ENCODE peak calls at places on chromosomes 2 and 18, in five cellular contexts. One of them, this sample, is unnamed.

GRCh38 chr2:16664052-16664731 is 1.4 kb downstream of the CYRIA start:
- DNase-seq in activated CD8-positive, alpha-beta memory T cell treated with anti-CD3 and anti-CD28 coated beads, Interleukin-2, amount 50 U/mL, for 48 hours: no peak
- DNase-seq in stimulated activated naive CD8-positive, alpha-beta T cell treated with anti-CD3 and anti-CD28 coated beads, Interleukin-15, Interleukin-2, amounts not matched to agents 100 U/mL and 50 U/mL, for 24 hours: no peak
- DNase-seq in activated effector memory CD4-positive, alpha-beta T cell treated with anti-CD3 and anti-CD28 coated beads, Interleukin-2, amount 50 U/mL, for 16 hours: no peak
- DNase-seq in left ventricle myocardium superior: peak
- DNase-seq in this sample: no peak

GRCh38 chr18:10591891-10592290 is 66.1 kb downstream of the NAPG start:
- DNase-seq in left ventricle myocardium superior: no peak
- DNase-seq in stimulated activated naive CD8-positive, alpha-beta T cell treated with anti-CD3 and anti-CD28 coated beads, Interleukin-15, Interleukin-2, amounts not matched to agents 100 U/mL and 50 U/mL, for 24 hours: no peak
- DNase-seq in activated CD8-positive, alpha-beta memory T cell treated with anti-CD3 and anti-CD28 coated beads, Interleukin-2, amount 50 U/mL, for 48 hours: no peak
- DNase-seq in activated effector memory CD4-positive, alpha-beta T cell treated with anti-CD3 and anti-CD28 coated beads, Interleukin-2, amount 50 U/mL, for 16 hours: no peak
- DNase-seq in this sample: no peak

GRCh38 chr2:55771612-55772011 is 78.0 kb upstream of the PNPT1 start:
- DNase-seq in stimulated activated naive CD8-positive, alpha-beta T cell treated with anti-CD3 and anti-CD28 coated beads, Interleukin-15, Interleukin-2, amounts not matched to agents 100 U/mL and 50 U/mL, for 24 hours: no peak
- DNase-seq in activated CD8-positive, alpha-beta memory T cell treated with anti-CD3 and anti-CD28 coated beads, Interleukin-2, amount 50 U/mL, for 48 hours: no peak
- DNase-seq in left ventricle myocardium superior: no peak
- DNase-seq in activated effector memory CD4-positive, alpha-beta T cell treated with anti-CD3 and anti-CD28 coated beads, Interleukin-2, amount 50 U/mL, for 16 hours: no peak
- DNase-seq in this sample: no peak

GRCh38 chr18:49968649-49969309 is 155.4 kb upstream of the ACAA2 start:
- DNase-seq in left ventricle myocardium superior: no peak
- DNase-seq in activated effector memory CD4-positive, alpha-beta T cell treated with anti-CD3 and anti-CD28 coated beads, Interleukin-2, amount 50 U/mL, for 16 hours: no peak
- DNase-seq in stimulated activated naive CD8-positive, alpha-beta T cell treated with anti-CD3 and anti-CD28 coated beads, Interleukin-15, Interleukin-2, amounts not matched to agents 100 U/mL and 50 U/mL, for 24 hours: no peak
- DNase-seq in activated CD8-positive, alpha-beta memory T cell treated with anti-CD3 and anti-CD28 coated beads, Interleukin-2, amount 50 U/mL, for 48 hours: no peak
- DNase-seq in this sample: no peak

GRCh38 chr2:11056614-11057013 is 98.7 kb upstream of the SLC66A3 start:
- DNase-seq in stimulated activated naive CD8-positive, alpha-beta T cell treated with anti-CD3 and anti-CD28 coated beads, Interleukin-15, Interleukin-2, amounts not matched to agents 100 U/mL and 50 U/mL, for 24 hours: no peak
- DNase-seq in activated effector memory CD4-positive, alpha-beta T cell treated with anti-CD3 and anti-CD28 coated beads, Interleukin-2, amount 50 U/mL, for 16 hours: no peak
- DNase-seq in activated CD8-positive, alpha-beta memory T cell treated with anti-CD3 and anti-CD28 coated beads, Interleukin-2, amount 50 U/mL, for 48 hours: no peak
- DNase-seq in left ventricle myocardium superior: no peak
- DNase-seq in this sample: no peak

GRCh38 chr2:207041279-207041678 is 102.0 kb downstream of the CPO start:
- DNase-seq in activated effector memory CD4-positive, alpha-beta T cell treated with anti-CD3 and anti-CD28 coated beads, Interleukin-2, amount 50 U/mL, for 16 hours: no peak
- DNase-seq in activated CD8-positive, alpha-beta memory T cell treated with anti-CD3 and anti-CD28 coated beads, Interleukin-2, amount 50 U/mL, for 48 hours: no peak
- DNase-seq in stimulated activated naive CD8-positive, alpha-beta T cell treated with anti-CD3 and anti-CD28 coated beads, Interleukin-15, Interleukin-2, amounts not matched to agents 100 U/mL and 50 U/mL, for 24 hours: no peak
- DNase-seq in left ventricle myocardium superior: no peak
- DNase-seq in this sample: no peak

GRCh38 chr18:12645751-12646203 is 12.1 kb downstream of the SPIRE1 start:
- DNase-seq in activated effector memory CD4-positive, alpha-beta T cell treated with anti-CD3 and anti-CD28 coated beads, Interleukin-2, amount 50 U/mL, for 16 hours: no peak
- DNase-seq in left ventricle myocardium superior: peak
- DNase-seq in activated CD8-positive, alpha-beta memory T cell treated with anti-CD3 and anti-CD28 coated beads, Interleukin-2, amount 50 U/mL, for 48 hours: no peak
- DNase-seq in stimulated activated naive CD8-positive, alpha-beta T cell treated with anti-CD3 and anti-CD28 coated beads, Interleukin-15, Interleukin-2, amounts not matched to agents 100 U/mL and 50 U/mL, for 24 hours: no peak
- DNase-seq in this sample: no peak

GRCh38 chr18:657311-657997 is at the start of gene TYMS:
- DNase-seq in stimulated activated naive CD8-positive, alpha-beta T cell treated with anti-CD3 and anti-CD28 coated beads, Interleukin-15, Interleukin-2, amounts not matched to agents 100 U/mL and 50 U/mL, for 24 hours: peak
- DNase-seq in left ventricle myocardium superior: peak
- DNase-seq in activated CD8-positive, alpha-beta memory T cell treated with anti-CD3 and anti-CD28 coated beads, Interleukin-2, amount 50 U/mL, for 48 hours: peak
- DNase-seq in activated effector memory CD4-positive, alpha-beta T cell treated with anti-CD3 and anti-CD28 coated beads, Interleukin-2, amount 50 U/mL, for 16 hours: peak
- DNase-seq in this sample: peak

GRCh38 chr2:158667567-158667966 is 127.5 kb upstream of the DAPL1 start:
- DNase-seq in activated CD8-positive, alpha-beta memory T cell treated with anti-CD3 and anti-CD28 coated beads, Interleukin-2, amount 50 U/mL, for 48 hours: no peak
- DNase-seq in activated effector memory CD4-positive, alpha-beta T cell treated with anti-CD3 and anti-CD28 coated beads, Interleukin-2, amount 50 U/mL, for 16 hours: no peak
- DNase-seq in stimulated activated naive CD8-positive, alpha-beta T cell treated with anti-CD3 and anti-CD28 coated beads, Interleukin-15, Interleukin-2, amounts not matched to agents 100 U/mL and 50 U/mL, for 24 hours: no peak
- DNase-seq in left ventricle myocardium superior: no peak
- DNase-seq in this sample: no peak

GRCh38 chr2:14363976-14364375 is 268.5 kb upstream of the LRATD1 start:
- DNase-seq in activated CD8-positive, alpha-beta memory T cell treated with anti-CD3 and anti-CD28 coated beads, Interleukin-2, amount 50 U/mL, for 48 hours: no peak
- DNase-seq in activated effector memory CD4-positive, alpha-beta T cell treated with anti-CD3 and anti-CD28 coated beads, Interleukin-2, amount 50 U/mL, for 16 hours: no peak
- DNase-seq in stimulated activated naive CD8-positive, alpha-beta T cell treated with anti-CD3 and anti-CD28 coated beads, Interleukin-15, Interleukin-2, amounts not matched to agents 100 U/mL and 50 U/mL, for 24 hours: no peak
- DNase-seq in left ventricle myocardium superior: no peak
- DNase-seq in this sample: no peak

GRCh38 chr18:62027914-62028520 is 135.2 kb upstream of the RNF152 start:
- DNase-seq in activated effector memory CD4-positive, alpha-beta T cell treated with anti-CD3 and anti-CD28 coated beads, Interleukin-2, amount 50 U/mL, for 16 hours: no peak
- DNase-seq in stimulated activated naive CD8-positive, alpha-beta T cell treated with anti-CD3 and anti-CD28 coated beads, Interleukin-15, Interleukin-2, amounts not matched to agents 100 U/mL and 50 U/mL, for 24 hours: no peak
- DNase-seq in left ventricle myocardium superior: no peak
- DNase-seq in activated CD8-positive, alpha-beta memory T cell treated with anti-CD3 and anti-CD28 coated beads, Interleukin-2, amount 50 U/mL, for 48 hours: no peak
- DNase-seq in this sample: no peak

GRCh38 chr2:184528119-184528518 is 70.2 kb upstream of the ZNF804A start:
- DNase-seq in activated CD8-positive, alpha-beta memory T cell treated with anti-CD3 and anti-CD28 coated beads, Interleukin-2, amount 50 U/mL, for 48 hours: no peak
- DNase-seq in stimulated activated naive CD8-positive, alpha-beta T cell treated with anti-CD3 and anti-CD28 coated beads, Interleukin-15, Interleukin-2, amounts not matched to agents 100 U/mL and 50 U/mL, for 24 hours: no peak
- DNase-seq in left ventricle myocardium superior: no peak
- DNase-seq in activated effector memory CD4-positive, alpha-beta T cell treated with anti-CD3 and anti-CD28 coated beads, Interleukin-2, amount 50 U/mL, for 16 hours: no peak
- DNase-seq in this sample: no peak

GRCh38 chr18:38290229-38290628 is 724.6 kb upstream of the CELF4 start:
- DNase-seq in activated effector memory CD4-positive, alpha-beta T cell treated with anti-CD3 and anti-CD28 coated beads, Interleukin-2, amount 50 U/mL, for 16 hours: no peak
- DNase-seq in stimulated activated naive CD8-positive, alpha-beta T cell treated with anti-CD3 and anti-CD28 coated beads, Interleukin-15, Interleukin-2, amounts not matched to agents 100 U/mL and 50 U/mL, for 24 hours: no peak
- DNase-seq in activated CD8-positive, alpha-beta memory T cell treated with anti-CD3 and anti-CD28 coated beads, Interleukin-2, amount 50 U/mL, for 48 hours: no peak
- DNase-seq in left ventricle myocardium superior: no peak
- DNase-seq in this sample: no peak

GRCh38 chr2:7418343-7418742 is 501.1 kb downstream of the RNF144A start:
- DNase-seq in activated effector memory CD4-positive, alpha-beta T cell treated with anti-CD3 and anti-CD28 coated beads, Interleukin-2, amount 50 U/mL, for 16 hours: no peak
- DNase-seq in activated CD8-positive, alpha-beta memory T cell treated with anti-CD3 and anti-CD28 coated beads, Interleukin-2, amount 50 U/mL, for 48 hours: no peak
- DNase-seq in stimulated activated naive CD8-positive, alpha-beta T cell treated with anti-CD3 and anti-CD28 coated beads, Interleukin-15, Interleukin-2, amounts not matched to agents 100 U/mL and 50 U/mL, for 24 hours: no peak
- DNase-seq in left ventricle myocardium superior: no peak
- DNase-seq in this sample: no peak

GRCh38 chr2:37456479-37456878 is 112.0 kb downstream of the QPCT start:
- DNase-seq in activated CD8-positive, alpha-beta memory T cell treated with anti-CD3 and anti-CD28 coated beads, Interleukin-2, amount 50 U/mL, for 48 hours: no peak
- DNase-seq in stimulated activated naive CD8-positive, alpha-beta T cell treated with anti-CD3 and anti-CD28 coated beads, Interleukin-15, Interleukin-2, amounts not matched to agents 100 U/mL and 50 U/mL, for 24 hours: no peak
- DNase-seq in left ventricle myocardium superior: no peak
- DNase-seq in activated effector memory CD4-positive, alpha-beta T cell treated with anti-CD3 and anti-CD28 coated beads, Interleukin-2, amount 50 U/mL, for 16 hours: peak
- DNase-seq in this sample: no peak

GRCh38 chr2:218996937-218997336 is 3.7 kb upstream of the CRYBA2 start:
- DNase-seq in activated effector memory CD4-positive, alpha-beta T cell treated with anti-CD3 and anti-CD28 coated beads, Interleukin-2, amount 50 U/mL, for 16 hours: no peak
- DNase-seq in stimulated activated naive CD8-positive, alpha-beta T cell treated with anti-CD3 and anti-CD28 coated beads, Interleukin-15, Interleukin-2, amounts not matched to agents 100 U/mL and 50 U/mL, for 24 hours: no peak
- DNase-seq in activated CD8-positive, alpha-beta memory T cell treated with anti-CD3 and anti-CD28 coated beads, Interleukin-2, amount 50 U/mL, for 48 hours: no peak
- DNase-seq in left ventricle myocardium superior: no peak
- DNase-seq in this sample: no peak

GRCh38 chr18:10476430-10476829 is 22.0 kb downstream of the APCDD1 start:
- DNase-seq in activated effector memory CD4-positive, alpha-beta T cell treated with anti-CD3 and anti-CD28 coated beads, Interleukin-2, amount 50 U/mL, for 16 hours: no peak
- DNase-seq in stimulated activated naive CD8-positive, alpha-beta T cell treated with anti-CD3 and anti-CD28 coated beads, Interleukin-15, Interleukin-2, amounts not matched to agents 100 U/mL and 50 U/mL, for 24 hours: no peak
- DNase-seq in left ventricle myocardium superior: no peak
- DNase-seq in activated CD8-positive, alpha-beta memory T cell treated with anti-CD3 and anti-CD28 coated beads, Interleukin-2, amount 50 U/mL, for 48 hours: no peak
- DNase-seq in this sample: no peak

GRCh38 chr18:54388203-54389142 is 30.8 kb downstream of the C18orf54 start:
- DNase-seq in left ventricle myocardium superior: no peak
- DNase-seq in activated effector memory CD4-positive, alpha-beta T cell treated with anti-CD3 and anti-CD28 coated beads, Interleukin-2, amount 50 U/mL, for 16 hours: no peak
- DNase-seq in activated CD8-positive, alpha-beta memory T cell treated with anti-CD3 and anti-CD28 coated beads, Interleukin-2, amount 50 U/mL, for 48 hours: peak
- DNase-seq in stimulated activated naive CD8-positive, alpha-beta T cell treated with anti-CD3 and anti-CD28 coated beads, Interleukin-15, Interleukin-2, amounts not matched to agents 100 U/mL and 50 U/mL, for 24 hours: peak
- DNase-seq in this sample: no peak